ENCODE peak calls at places on chromosomes 3 and 15, in ten cellular contexts. C, G, Q, D, N, M, E, H, T and W are unnamed samples.

GRCh38 chr3:170563712-170564423 is 22.0 kb downstream of the SLC7A14 start:
- DNase-seq in C (no peak), G (no peak), Q (no peak), D (no peak), N (no peak), M (peak; percentile 23), E (no peak), H (peak; percentile 68), T (no peak), W (no peak)

GRCh38 chr15:68590721-68591389 is 12.1 kb downstream of the CORO2B start:
- DNase-seq in C (no peak), G (no peak), Q (no peak), D (no peak), N (no peak), M (no peak), E (no peak), H (no peak), T (no peak), W (no peak)

GRCh38 chr3:179526989-179527391 is 35.7 kb upstream of the ACTL6A start:
- DNase-seq in C (peak; percentile 56), G (no peak), Q (peak; percentile 11), D (no peak), N (no peak), M (no peak), E (peak; percentile 9), H (peak; percentile 51), T (no peak), W (no peak)

GRCh38 chr3:130760922-130761321 is 14.3 kb upstream of the PIK3R4 start:
- DNase-seq in C (no peak), G (no peak), Q (no peak), D (no peak), N (no peak), M (no peak), E (no peak), H (no peak), T (no peak), W (no peak)

GRCh38 chr3:32399030-32399620 is 7.5 kb downstream of the CMTM7 start:
- DNase-seq in C (no peak), G (peak; percentile 48), Q (no peak), D (peak; percentile 49), N (no peak), M (no peak), E (no peak), H (no peak), T (no peak), W (no peak)

GRCh38 chr3:64048631-64049061 is 25.4 kb upstream of the PSMD6 start:
- DNase-seq in C (no peak), G (no peak), Q (no peak), D (peak; percentile 60), N (no peak), M (no peak), E (no peak), H (no peak), T (no peak), W (no peak)

GRCh38 chr3:35500641-35501353 is 138.5 kb upstream of the ARPP21 start:
- DNase-seq in C (no peak), G (no peak), Q (no peak), D (no peak), N (no peak), M (no peak), E (no peak), H (no peak), T (no peak), W (no peak)

GRCh38 chr15:45320581-45320980 is 57.8 kb downstream of the GATM start:
- DNase-seq in C (no peak), G (no peak), Q (no peak), D (no peak), N (no peak), M (no peak), E (peak; percentile 52), H (no peak), T (no peak), W (no peak)

DNA sequence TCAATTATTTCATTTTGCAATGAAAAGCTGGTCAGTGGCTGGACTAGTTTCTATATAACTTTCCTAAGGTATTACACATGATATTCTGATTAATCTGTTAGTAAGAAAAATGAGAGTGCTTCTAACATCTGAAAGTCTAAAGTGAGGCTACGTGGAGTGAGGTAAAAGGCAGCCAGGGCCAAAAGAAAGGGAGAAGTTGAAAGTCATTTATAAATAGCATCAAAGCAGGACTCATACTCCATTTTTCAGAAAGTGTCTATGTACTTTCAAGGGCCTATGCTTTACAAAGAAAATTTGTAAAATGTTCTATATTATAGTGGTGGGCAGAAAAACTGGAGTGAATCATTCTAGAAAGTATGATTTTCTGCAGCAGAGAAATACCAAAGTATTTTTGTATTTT is 80.0 kb downstream of the CSNK1G1 start:
- DNase-seq in C (no peak), G (no peak), Q (no peak), D (no peak), N (no peak), M (no peak), E (no peak), H (no peak), T (no peak), W (no peak)
- H3K27ac ChIP-seq in C (no peak overlapping the region), G (no peak overlapping the region), Q (no peak overlapping the region), D (no peak overlapping the region), N (no peak overlapping the region), M (no peak overlapping the region), E (no peak overlapping the region), H (no peak overlapping the region), T (no peak overlapping the region), W (no peak overlapping the region)

GRCh38 chr3:77055841-77056341 is 16.0 kb downstream of the ROBO2 start:
- DNase-seq in C (no peak), G (no peak), Q (no peak), D (no peak), N (no peak), M (no peak), E (no peak), H (no peak), T (no peak), W (no peak)

GRCh38 chr3:77053769-77054168 is 13.9 kb downstream of the ROBO2 start:
- DNase-seq in C (no peak), G (no peak), Q (no peak), D (no peak), N (no peak), M (no peak), E (no peak), H (no peak), T (no peak), W (no peak)

GRCh38 chr3:77048186-77048585 is 8.3 kb downstream of the ROBO2 start:
- DNase-seq in C (no peak), G (no peak), Q (no peak), D (no peak), N (no peak), M (no peak), E (no peak), H (no peak), T (no peak), W (no peak)

GRCh38 chr3:77051927-77052542 is 12.1 kb downstream of the ROBO2 start:
- DNase-seq in C (no peak), G (no peak), Q (no peak), D (no peak), N (no peak), M (no peak), E (no peak), H (no peak), T (no peak), W (no peak)

GRCh38 chr3:77052733-77053680 is 13.1 kb downstream of the ROBO2 start:
- DNase-seq in C (no peak), G (no peak), Q (no peak), D (no peak), N (no peak), M (no peak), E (no peak), H (no peak), T (no peak), W (no peak)
- H3K27ac ChIP-seq in C (no peak overlapping the region), G (no peak overlapping the region), Q (no peak overlapping the region), D (no peak overlapping the region), N (no peak overlapping the region), M (no peak overlapping the region), E (no peak overlapping the region), H (no peak overlapping the region), T (no peak overlapping the region), W (no peak overlapping the region)

GRCh38 chr3:48128779-48129178 is 59.4 kb downstream of the CDC25A start:
- DNase-seq in C (no peak), G (no peak), Q (no peak), D (no peak), N (no peak), M (no peak), E (no peak), H (no peak), T (no peak), W (no peak)

GRCh38 chr3:48129921-48130320 is 58.3 kb downstream of the CDC25A start:
- DNase-seq in C (no peak), G (no peak), Q (no peak), D (no peak), N (no peak), M (no peak), E (no peak), H (peak; percentile 1), T (no peak), W (no peak)

GRCh38 chr3:48125886-48126622 is 62.2 kb downstream of the CDC25A start:
- DNase-seq in C (no peak), G (no peak), Q (no peak), D (no peak), N (no peak), M (no peak), E (no peak), H (no peak), T (no peak), W (no peak)

GRCh38 chr3:48125026-48125704 is 63.1 kb downstream of the CDC25A start:
- DNase-seq in C (no peak), G (no peak), Q (no peak), D (no peak), N (no peak), M (no peak), E (peak; percentile 22), H (peak; percentile 34), T (no peak), W (no peak)

DNA sequence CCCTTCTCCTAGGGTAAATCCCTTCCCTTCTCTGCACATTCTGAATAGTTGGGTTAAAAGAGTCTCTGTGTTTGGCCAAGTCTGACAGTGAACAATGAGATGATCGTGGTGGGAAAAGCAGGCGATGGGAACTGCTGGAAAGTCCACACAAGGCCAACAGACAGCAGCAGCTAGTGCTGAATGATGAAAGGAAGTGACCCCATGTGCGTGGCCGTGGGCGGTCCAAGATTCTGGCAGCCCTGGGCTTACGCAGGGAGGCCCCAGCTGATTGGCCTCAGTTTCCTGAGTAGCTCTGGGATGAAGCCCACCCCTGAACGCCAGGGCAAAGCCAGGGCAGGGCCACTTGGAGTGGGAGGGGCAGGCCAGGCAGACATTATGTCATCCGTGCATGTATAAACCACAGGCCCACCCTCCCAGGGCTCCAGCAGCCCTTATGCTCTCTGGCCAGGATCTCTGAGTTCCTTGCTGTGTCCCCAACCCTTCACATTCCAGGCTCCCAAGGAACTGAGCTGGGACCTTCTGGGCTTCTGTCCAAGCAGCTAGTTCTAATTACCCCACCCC is 57.8 kb downstream of the CDC25A start:
- DNase-seq in C (peak; percentile 51), G (no peak), Q (peak; percentile 20), D (no peak), N (no peak), M (no peak), E (peak; percentile 24), H (peak; percentile 94), T (peak; percentile 71), W (peak; percentile 9)
- H3K27ac ChIP-seq in C (peak overlapping the region; percentile 73), G (no peak overlapping the region), Q (peak overlapping the region; percentile 63), D (no peak overlapping the region), N (peak overlapping the region; percentile 60), M (no peak overlapping the region), E (no peak overlapping the region), H (peak overlapping the region; percentile 81), T (peak overlapping the region; percentile 53), W (peak overlapping the region; percentile 73)

GRCh38 chr3:50268703-50269451 is at the start of gene SEMA3B:
- DNase-seq in C (peak; percentile 63), G (peak; percentile 48), Q (peak; percentile 89), D (no peak), N (no peak), M (no peak), E (peak; percentile 93), H (no peak), T (no peak), W (peak; percentile 51)

GRCh38 chr3:50269977-50270413 is 1.0 kb downstream of the SEMA3B start:
- DNase-seq in C (no peak), G (peak; percentile 50), Q (no peak), D (no peak), N (no peak), M (no peak), E (no peak), H (no peak), T (no peak), W (no peak)

GRCh38 chr3:50268276-50268675 is 671 bp upstream of the SEMA3B start:
- DNase-seq in C (no peak), G (no peak), Q (no peak), D (no peak), N (no peak), M (no peak), E (no peak), H (no peak), T (no peak), W (no peak)

GRCh38 chr3:50270422-50270831 is 1.5 kb downstream of the SEMA3B start:
- DNase-seq in C (no peak), G (no peak), Q (no peak), D (no peak), N (no peak), M (no peak), E (peak; percentile 32), H (no peak), T (no peak), W (peak; percentile 43)

DNA sequence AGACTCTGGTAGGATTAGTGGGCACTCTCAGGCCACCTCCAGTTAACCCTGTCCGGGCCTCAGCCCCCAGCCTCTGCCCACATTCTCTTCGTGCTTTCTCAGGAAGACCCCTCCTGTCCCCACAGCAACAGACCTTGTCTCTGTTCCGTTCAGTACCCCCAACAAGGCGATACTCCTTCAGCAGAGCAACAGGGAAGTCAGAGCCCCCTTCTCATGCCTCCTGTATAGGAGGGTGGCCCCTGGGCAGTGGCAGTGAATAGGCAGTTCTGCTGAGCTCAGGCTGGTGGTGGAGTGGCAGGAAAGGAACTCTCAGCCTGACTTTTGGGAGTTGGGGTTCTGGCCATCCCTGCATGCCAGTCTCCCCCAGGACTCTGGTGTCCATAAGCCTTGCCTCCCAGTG is 513 bp downstream of the SEMA3B start:
- DNase-seq in C (no peak), G (no peak), Q (no peak), D (no peak), N (no peak), M (no peak), E (no peak), H (no peak), T (no peak), W (no peak)
- H3K27ac ChIP-seq in C (peak overlapping the region; percentile 98), G (peak overlapping the region; percentile 79), Q (peak overlapping the region; percentile 96), D (no peak overlapping the region), N (peak overlapping the region; percentile 100), M (no peak overlapping the region), E (peak overlapping the region; percentile 87), H (no peak overlapping the region), T (no peak overlapping the region), W (peak overlapping the region; percentile 98)